ENCODE peak calls at places on chromosomes 3 and 15, in ten cellular contexts. One of them, this sample, is unnamed.

GRCh38 chr15:78104119-78104479 is 11.7 kb downstream of the SH2D7 start:
- DNase-seq in astrocyte of the hippocampus: no peak
- DNase-seq in epithelial cell of esophagus: no peak
- DNase-seq in lung microvascular endothelial cell: no peak
- DNase-seq in GM18507: no peak
- DNase-seq in fibroblast of gingiva: no peak
- DNase-seq in GM23338: no peak
- DNase-seq in foreskin fibroblast: no peak
- DNase-seq in WTC11: no peak
- DNase-seq in H9: no peak
- DNase-seq in this sample: no peak

GRCh38 chr3:127710473-127710941 is 37.8 kb downstream of the ABTB1 start:
- DNase-seq in astrocyte of the hippocampus: peak
- DNase-seq in H9: peak
- DNase-seq in WTC11: no peak
- DNase-seq in fibroblast of gingiva: no peak
- DNase-seq in GM18507: no peak
- DNase-seq in GM23338: no peak
- DNase-seq in epithelial cell of esophagus: peak
- DNase-seq in lung microvascular endothelial cell: no peak
- DNase-seq in foreskin fibroblast: no peak
- DNase-seq in this sample: no peak

GRCh38 chr15:73996939-73997338 is 2.4 kb downstream of the PML start:
- DNase-seq in GM23338: peak
- DNase-seq in epithelial cell of esophagus: no peak
- DNase-seq in fibroblast of gingiva: peak
- DNase-seq in H9: no peak
- DNase-seq in astrocyte of the hippocampus: no peak
- DNase-seq in foreskin fibroblast: no peak
- DNase-seq in WTC11: no peak
- DNase-seq in GM18507: no peak
- DNase-seq in lung microvascular endothelial cell: peak
- DNase-seq in this sample: no peak

GRCh38 chr15:91186892-91187644 is 87.0 kb downstream of the SV2B start:
- DNase-seq in epithelial cell of esophagus: peak
- DNase-seq in WTC11: no peak
- DNase-seq in astrocyte of the hippocampus: peak
- DNase-seq in lung microvascular endothelial cell: peak
- DNase-seq in GM23338: peak
- DNase-seq in fibroblast of gingiva: no peak
- DNase-seq in H9: no peak
- DNase-seq in GM18507: no peak
- DNase-seq in foreskin fibroblast: no peak
- DNase-seq in this sample: no peak

GRCh38 chr3:13615019-13615528 is 66.1 kb downstream of the FBLN2 start:
- DNase-seq in epithelial cell of esophagus: no peak
- DNase-seq in H9: no peak
- DNase-seq in GM23338: no peak
- DNase-seq in astrocyte of the hippocampus: no peak
- DNase-seq in foreskin fibroblast: no peak
- DNase-seq in GM18507: no peak
- DNase-seq in fibroblast of gingiva: no peak
- DNase-seq in WTC11: no peak
- DNase-seq in lung microvascular endothelial cell: no peak
- DNase-seq in this sample: no peak

GRCh38 chr15:35308802-35309201 is 223.7 kb upstream of the NANOGP8 start:
- DNase-seq in foreskin fibroblast: peak
- DNase-seq in GM23338: no peak
- DNase-seq in astrocyte of the hippocampus: peak
- DNase-seq in lung microvascular endothelial cell: peak
- DNase-seq in H9: no peak
- DNase-seq in fibroblast of gingiva: peak
- DNase-seq in WTC11: no peak
- DNase-seq in GM18507: no peak
- DNase-seq in epithelial cell of esophagus: peak
- DNase-seq in this sample: no peak

GRCh38 chr3:13582366-13583250 is 33.7 kb downstream of the FBLN2 start:
- DNase-seq in H9: no peak
- DNase-seq in foreskin fibroblast: no peak
- DNase-seq in WTC11: peak
- DNase-seq in GM23338: no peak
- DNase-seq in epithelial cell of esophagus: no peak
- DNase-seq in lung microvascular endothelial cell: no peak
- DNase-seq in astrocyte of the hippocampus: no peak
- DNase-seq in fibroblast of gingiva: no peak
- DNase-seq in GM18507: no peak
- DNase-seq in this sample: no peak

GRCh38 chr3:50260027-50260941 is 8.7 kb upstream of the SEMA3B start:
- DNase-seq in fibroblast of gingiva: peak
- DNase-seq in lung microvascular endothelial cell: peak
- DNase-seq in astrocyte of the hippocampus: peak
- DNase-seq in GM18507: peak
- DNase-seq in WTC11: peak
- DNase-seq in GM23338: peak
- DNase-seq in foreskin fibroblast: peak
- DNase-seq in H9: peak
- DNase-seq in epithelial cell of esophagus: peak
- DNase-seq in this sample: peak

GRCh38 chr3:162141232-162141631 is 644.6 kb downstream of the OTOL1 start:
- DNase-seq in fibroblast of gingiva: peak
- DNase-seq in epithelial cell of esophagus: peak
- DNase-seq in foreskin fibroblast: peak
- DNase-seq in WTC11: no peak
- DNase-seq in GM18507: no peak
- DNase-seq in lung microvascular endothelial cell: no peak
- DNase-seq in astrocyte of the hippocampus: peak
- DNase-seq in H9: no peak
- DNase-seq in GM23338: no peak
- DNase-seq in this sample: no peak

GRCh38 chr15:52857937-52858336 is 67.8 kb upstream of the ONECUT1 start:
- DNase-seq in astrocyte of the hippocampus: peak
- DNase-seq in epithelial cell of esophagus: peak
- DNase-seq in WTC11: no peak
- DNase-seq in lung microvascular endothelial cell: no peak
- DNase-seq in H9: no peak
- DNase-seq in fibroblast of gingiva: no peak
- DNase-seq in foreskin fibroblast: no peak
- DNase-seq in GM23338: peak
- DNase-seq in GM18507: no peak
- DNase-seq in this sample: no peak

GRCh38 chr15:37094542-37095196 is 5.7 kb downstream of the MEIS2 start:
- DNase-seq in astrocyte of the hippocampus: peak
- DNase-seq in GM18507: no peak
- DNase-seq in H9: no peak
- DNase-seq in WTC11: no peak
- DNase-seq in lung microvascular endothelial cell: no peak
- DNase-seq in epithelial cell of esophagus: no peak
- DNase-seq in GM23338: no peak
- DNase-seq in fibroblast of gingiva: peak
- DNase-seq in foreskin fibroblast: no peak
- DNase-seq in this sample: no peak

GRCh38 chr3:38657369-38657768 is 7.9 kb upstream of the SCN5A start:
- DNase-seq in GM18507: no peak
- DNase-seq in GM23338: no peak
- DNase-seq in epithelial cell of esophagus: no peak
- DNase-seq in H9: peak
- DNase-seq in WTC11: no peak
- DNase-seq in lung microvascular endothelial cell: no peak
- DNase-seq in foreskin fibroblast: no peak
- DNase-seq in fibroblast of gingiva: no peak
- DNase-seq in astrocyte of the hippocampus: no peak
- DNase-seq in this sample: no peak

GRCh38 chr3:96843505-96844203 is 29.3 kb downstream of the EPHA6 start:
- DNase-seq in astrocyte of the hippocampus: no peak
- DNase-seq in epithelial cell of esophagus: peak
- DNase-seq in foreskin fibroblast: no peak
- DNase-seq in fibroblast of gingiva: no peak
- DNase-seq in lung microvascular endothelial cell: no peak
- DNase-seq in GM18507: no peak
- DNase-seq in GM23338: no peak
- DNase-seq in H9: no peak
- DNase-seq in WTC11: no peak
- DNase-seq in this sample: no peak

GRCh38 chr3:112390783-112391641 is 58.1 kb downstream of the CD200 start:
- DNase-seq in lung microvascular endothelial cell: peak
- DNase-seq in H9: peak
- DNase-seq in foreskin fibroblast: peak
- DNase-seq in astrocyte of the hippocampus: peak
- DNase-seq in epithelial cell of esophagus: peak
- DNase-seq in WTC11: no peak
- DNase-seq in GM18507: no peak
- DNase-seq in GM23338: peak
- DNase-seq in fibroblast of gingiva: peak
- DNase-seq in this sample: no peak

GRCh38 chr3:124401841-124402240 is 328.4 kb upstream of the UMPS start:
- DNase-seq in GM18507: no peak
- DNase-seq in lung microvascular endothelial cell: no peak
- DNase-seq in H9: no peak
- DNase-seq in GM23338: no peak
- DNase-seq in epithelial cell of esophagus: no peak
- DNase-seq in fibroblast of gingiva: no peak
- DNase-seq in astrocyte of the hippocampus: peak
- DNase-seq in WTC11: no peak
- DNase-seq in foreskin fibroblast: no peak
- DNase-seq in this sample: no peak

GRCh38 chr3:46982581-46982980 is 3.1 kb downstream of the NBEAL2 start:
- DNase-seq in GM18507: no peak
- DNase-seq in lung microvascular endothelial cell: no peak
- DNase-seq in WTC11: no peak
- DNase-seq in foreskin fibroblast: no peak
- DNase-seq in H9: no peak
- DNase-seq in astrocyte of the hippocampus: no peak
- DNase-seq in epithelial cell of esophagus: no peak
- DNase-seq in GM23338: no peak
- DNase-seq in fibroblast of gingiva: no peak
- DNase-seq in this sample: no peak

GRCh38 chr3:8713901-8714759 is 19.5 kb upstream of the CAV3 start:
- DNase-seq in fibroblast of gingiva: no peak
- DNase-seq in epithelial cell of esophagus: peak
- DNase-seq in H9: peak
- DNase-seq in WTC11: peak
- DNase-seq in foreskin fibroblast: no peak
- DNase-seq in GM18507: no peak
- DNase-seq in astrocyte of the hippocampus: no peak
- DNase-seq in lung microvascular endothelial cell: no peak
- DNase-seq in GM23338: peak
- DNase-seq in this sample: no peak

GRCh38 chr3:190695225-190695624 is 167.3 kb downstream of the GMNC start:
- DNase-seq in GM18507: no peak
- DNase-seq in lung microvascular endothelial cell: no peak
- DNase-seq in GM23338: no peak
- DNase-seq in fibroblast of gingiva: no peak
- DNase-seq in epithelial cell of esophagus: no peak
- DNase-seq in H9: no peak
- DNase-seq in WTC11: no peak
- DNase-seq in astrocyte of the hippocampus: no peak
- DNase-seq in foreskin fibroblast: no peak
- DNase-seq in this sample: no peak

GRCh38 chr3:55203006-55203405 is 275.1 kb upstream of the LRTM1 start:
- DNase-seq in H9: no peak
- DNase-seq in epithelial cell of esophagus: no peak
- DNase-seq in GM23338: no peak
- DNase-seq in WTC11: no peak
- DNase-seq in foreskin fibroblast: no peak
- DNase-seq in lung microvascular endothelial cell: no peak
- DNase-seq in astrocyte of the hippocampus: peak
- DNase-seq in fibroblast of gingiva: no peak
- DNase-seq in GM18507: no peak
- DNase-seq in this sample: no peak

GRCh38 chr15:37034835-37035234 is 65.5 kb downstream of the MEIS2 start:
- DNase-seq in H9: no peak
- DNase-seq in lung microvascular endothelial cell: no peak
- DNase-seq in GM23338: no peak
- DNase-seq in astrocyte of the hippocampus: no peak
- DNase-seq in fibroblast of gingiva: no peak
- DNase-seq in WTC11: no peak
- DNase-seq in GM18507: no peak
- DNase-seq in foreskin fibroblast: no peak
- DNase-seq in epithelial cell of esophagus: no peak
- DNase-seq in this sample: no peak

GRCh38 chr3:4561661-4562060 is 68.5 kb downstream of the ITPR1 start:
- DNase-seq in fibroblast of gingiva: no peak
- DNase-seq in astrocyte of the hippocampus: no peak
- DNase-seq in GM18507: no peak
- DNase-seq in foreskin fibroblast: no peak
- DNase-seq in WTC11: no peak
- DNase-seq in epithelial cell of esophagus: no peak
- DNase-seq in H9: no peak
- DNase-seq in lung microvascular endothelial cell: no peak
- DNase-seq in GM23338: no peak
- DNase-seq in this sample: no peak

GRCh38 chr15:57743424-57743823 is 36.9 kb downstream of the POLR2M start:
- DNase-seq in GM23338: peak
- DNase-seq in astrocyte of the hippocampus: no peak
- DNase-seq in GM18507: no peak
- DNase-seq in H9: peak
- DNase-seq in fibroblast of gingiva: no peak
- DNase-seq in lung microvascular endothelial cell: no peak
- DNase-seq in epithelial cell of esophagus: peak
- DNase-seq in foreskin fibroblast: no peak
- DNase-seq in WTC11: peak
- DNase-seq in this sample: no peak

GRCh38 chr3:99686955-99687612 is 48.7 kb downstream of the COL8A1 start:
- DNase-seq in foreskin fibroblast: peak
- DNase-seq in fibroblast of gingiva: peak
- DNase-seq in WTC11: peak
- DNase-seq in GM23338: peak
- DNase-seq in H9: peak
- DNase-seq in lung microvascular endothelial cell: peak
- DNase-seq in epithelial cell of esophagus: peak
- DNase-seq in astrocyte of the hippocampus: peak
- DNase-seq in GM18507: peak
- DNase-seq in this sample: no peak

GRCh38 chr15:32981536-32981935 is 213.0 kb downstream of the FMN1 start:
- DNase-seq in GM18507: no peak
- DNase-seq in astrocyte of the hippocampus: no peak
- DNase-seq in epithelial cell of esophagus: peak
- DNase-seq in foreskin fibroblast: peak
- DNase-seq in lung microvascular endothelial cell: no peak
- DNase-seq in H9: no peak
- DNase-seq in GM23338: no peak
- DNase-seq in fibroblast of gingiva: no peak
- DNase-seq in WTC11: no peak
- DNase-seq in this sample: no peak

GRCh38 chr3:115927210-115927609 is 303.9 kb downstream of the GAP43 start:
- DNase-seq in epithelial cell of esophagus: no peak
- DNase-seq in foreskin fibroblast: no peak
- DNase-seq in GM23338: no peak
- DNase-seq in GM18507: no peak
- DNase-seq in H9: no peak
- DNase-seq in lung microvascular endothelial cell: no peak
- DNase-seq in WTC11: no peak
- DNase-seq in fibroblast of gingiva: no peak
- DNase-seq in astrocyte of the hippocampus: no peak
- DNase-seq in this sample: no peak

GRCh38 chr15:98443483-98443882 is 204.9 kb upstream of the IGF1R start:
- DNase-seq in epithelial cell of esophagus: no peak
- DNase-seq in astrocyte of the hippocampus: no peak
- DNase-seq in GM18507: no peak
- DNase-seq in fibroblast of gingiva: no peak
- DNase-seq in H9: no peak
- DNase-seq in WTC11: no peak
- DNase-seq in lung microvascular endothelial cell: no peak
- DNase-seq in GM23338: no peak
- DNase-seq in foreskin fibroblast: no peak
- DNase-seq in this sample: no peak

GRCh38 chr15:90637693-90638092 is 79.5 kb upstream of the BLM start:
- DNase-seq in astrocyte of the hippocampus: no peak
- DNase-seq in GM23338: no peak
- DNase-seq in H9: no peak
- DNase-seq in foreskin fibroblast: no peak
- DNase-seq in GM18507: no peak
- DNase-seq in epithelial cell of esophagus: no peak
- DNase-seq in lung microvascular endothelial cell: no peak
- DNase-seq in fibroblast of gingiva: no peak
- DNase-seq in WTC11: no peak
- DNase-seq in this sample: no peak

GRCh38 chr3:23865595-23866396 is 51.0 kb downstream of the NKIRAS1 start:
- DNase-seq in foreskin fibroblast: peak
- DNase-seq in GM18507: no peak
- DNase-seq in astrocyte of the hippocampus: peak
- DNase-seq in H9: peak
- DNase-seq in epithelial cell of esophagus: no peak
- DNase-seq in GM23338: peak
- DNase-seq in lung microvascular endothelial cell: peak
- DNase-seq in fibroblast of gingiva: no peak
- DNase-seq in WTC11: peak
- DNase-seq in this sample: no peak

This sample was measured in breast epithelium.